ENCODE peak calls at places on chromosomes 4 and X, in six cellular contexts. Z is HCT116, I is GM12878, A is HepG2, X is H1, G is K562. F is an unnamed sample.

GRCh38 chrX:100973411-100973810 is 3.9 kb downstream of the ARL13A start:
- DNase-seq in X (no peak), I (no peak), Z (no peak), A (no peak), G (no peak), F (no peak)

GRCh38 chr4:184320630-184321029 is 103.0 kb upstream of the ENPP6 start:
- DNase-seq in I (no peak), X (no peak), Z (no peak), A (no peak), G (no peak), F (no peak)

GRCh38 chr4:73978886-73979285 is 2.9 kb downstream of the PF4 start:
- DNase-seq in G (no peak), I (no peak), Z (no peak), A (no peak), X (no peak), F (no peak)

GRCh38 chr4:88858752-88859151 is 161.1 kb upstream of the NAP1L5 start:
- DNase-seq in I (peak), X (no peak), A (no peak), G (no peak), Z (no peak), F (no peak)

GRCh38 chr4:8410641-8411271 is 29.8 kb downstream of the ACOX3 start:
- DNase-seq in I (no peak), Z (peak), G (peak), A (peak), X (peak), F (peak)

GRCh38 chr4:76605099-76605563 is 170.1 kb downstream of the SHROOM3 start:
- DNase-seq in X (no peak), I (no peak), Z (no peak), G (no peak), A (no peak), F (no peak)

GRCh38 chr4:156223985-156224384 is 270.3 kb upstream of the CTSO start:
- DNase-seq in G (no peak), Z (no peak), X (no peak), I (no peak), A (no peak), F (no peak)

GRCh38 chr4:94803181-94803580 is 45.4 kb downstream of the BMPR1B start:
- DNase-seq in A (no peak), X (no peak), G (no peak), I (no peak), Z (no peak), F (no peak)

GRCh38 chrX:21382715-21383114 is 8.5 kb downstream of the CNKSR2 start:
- DNase-seq in G (no peak), A (no peak), Z (peak), X (no peak), I (no peak), F (no peak)
- TF ChIP-seq ZNF274 in G (no peak), A (no peak), Z (no peak), X (no peak), I (no peak), F (no peak)

GRCh38 chr4:110628321-110629213 is 5.7 kb upstream of the PITX2 start:
- DNase-seq in Z (no peak), A (no peak), I (no peak), G (no peak), X (peak), F (no peak)
- TF ChIP-seq ZNF274 in Z (no peak), A (no peak), I (no peak), G (no peak), X (no peak), F (no peak)

DNA sequence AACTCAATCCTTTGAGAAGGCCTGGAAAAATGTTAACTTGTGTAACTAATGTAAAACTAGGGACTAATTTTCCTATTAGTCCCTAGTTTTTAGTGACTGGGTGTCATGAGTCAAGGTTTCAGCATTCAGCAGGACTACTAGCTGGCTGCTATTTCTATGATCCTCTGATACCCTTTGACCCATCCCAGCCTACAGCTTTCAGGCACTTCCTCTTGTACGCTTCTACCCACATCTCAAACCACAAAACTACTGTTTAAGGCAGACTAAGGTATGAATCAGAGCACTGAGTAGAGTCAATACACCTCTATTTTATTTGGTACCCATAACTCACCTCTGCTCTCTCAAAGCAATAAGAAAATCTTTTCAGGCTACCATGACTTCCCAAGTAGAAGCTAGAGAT is 809.6 kb downstream of the PDHA2 start:
- DNase-seq in I (no peak), A (no peak), Z (peak), G (no peak), X (no peak), F (no peak)
- TF ChIP-seq ZNF274 in I (no peak), A (no peak), Z (no peak), G (no peak), X (no peak), F (no peak)

GRCh38 chrX:44876076-44876475 is 3.1 kb downstream of the KDM6A start:
- DNase-seq in X (no peak), G (no peak), I (no peak), Z (no peak), A (no peak), F (no peak)

GRCh38 chrX:44873415-44874270 is 655 bp downstream of the KDM6A start:
- DNase-seq in A (no peak), I (no peak), G (peak), X (peak), Z (no peak), F (no peak)

GRCh38 chrX:44875185-44875489 is 2.1 kb downstream of the KDM6A start:
- DNase-seq in I (no peak), G (no peak), A (no peak), Z (no peak), X (no peak), F (no peak)

GRCh38 chrX:44872817-44873414 is at the start of gene KDM6A:
- DNase-seq in I (peak), Z (peak), A (peak), G (peak), X (peak), F (peak)

GRCh38 chrX:44874481-44875184 is 1.6 kb downstream of the KDM6A start:
- DNase-seq in I (no peak), G (peak), X (no peak), A (no peak), Z (no peak), F (no peak)
- TF ChIP-seq ZNF274 in I (no peak), G (no peak), X (no peak), A (no peak), Z (no peak), F (no peak)

DNA sequence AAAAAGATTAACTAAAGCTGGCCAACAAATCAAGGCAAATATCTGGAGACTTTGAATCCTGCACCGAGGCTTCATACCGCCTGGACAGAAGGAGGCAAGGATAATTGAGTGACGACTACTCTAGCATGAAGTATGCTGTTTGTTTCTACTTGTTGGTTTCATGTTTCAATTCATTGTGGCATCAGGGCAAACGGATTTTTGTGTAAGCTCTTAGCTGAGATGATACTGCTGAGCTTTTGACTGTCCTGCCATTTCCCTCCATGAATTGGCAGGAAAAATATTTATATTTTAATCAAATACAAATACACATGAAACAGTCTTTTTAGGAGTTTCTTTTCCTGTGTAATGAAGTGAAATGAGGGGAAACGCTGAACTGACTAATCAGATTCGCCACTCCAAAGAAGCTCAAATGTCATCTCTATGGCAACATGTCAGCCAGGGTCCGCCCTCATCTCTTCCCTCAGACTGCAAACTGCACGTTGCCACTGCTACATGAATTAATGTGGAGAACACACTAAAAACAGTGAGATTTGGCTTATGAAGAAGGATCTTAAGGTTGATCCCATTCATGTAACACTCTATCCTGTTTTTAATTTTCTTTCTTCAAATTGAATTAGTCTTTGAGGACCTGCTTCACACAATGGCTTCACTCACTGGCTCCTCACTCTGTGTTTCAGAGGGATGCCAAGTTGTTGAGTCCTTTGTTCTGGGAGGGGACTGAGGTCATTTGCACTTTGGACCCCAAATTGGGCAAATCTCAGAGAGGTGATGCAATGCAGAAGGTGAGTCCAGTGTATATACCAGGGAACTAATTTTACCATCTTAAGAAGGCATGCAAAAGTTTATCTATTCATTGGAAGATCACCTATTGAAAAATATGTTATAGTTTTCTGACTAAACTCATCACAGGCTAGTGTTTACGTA is 149.6 kb upstream of the MID1 start:
- DNase-seq in A (no peak), Z (no peak), X (no peak), I (no peak), G (no peak), F (no peak)
- TF ChIP-seq ZNF274 in A (no peak), Z (no peak), X (no peak), I (no peak), G (no peak), F (no peak)

GRCh38 chr4:137635108-137635507 is 102.8 kb upstream of the PCDH18 start:
- DNase-seq in I (no peak), X (no peak), G (no peak), A (peak), Z (no peak), F (no peak)
- TF ChIP-seq ZNF274 in I (no peak), X (no peak), G (no peak), A (no peak), Z (no peak), F (no peak)

GRCh38 chr4:139823746-139824145 is 158.1 kb downstream of the MGST2 start:
- DNase-seq in X (no peak), G (no peak), Z (no peak), I (no peak), A (no peak), F (no peak)
- TF ChIP-seq ZNF274 in X (no peak), G (no peak), Z (no peak), I (no peak), A (no peak), F (no peak)